ENCODE peak calls at places on chromosomes 3 and 15, in seven cellular contexts. N, T, Y, P, S, D and H are unnamed samples.

GRCh38 chr15:67127925-67128324 is 62.5 kb downstream of the SMAD3 start:
- DNase-seq in N (peak), T (no peak), Y (no peak), P (no peak), S (no peak), D (no peak), H (peak)

GRCh38 chr15:69758810-69759410 is 306.3 kb downstream of the RPLP1 start:
- DNase-seq in N (peak), T (no peak), Y (peak), P (peak), S (no peak), D (no peak), H (no peak)

GRCh38 chr15:74614744-74615312 is 808 bp upstream of the CLK3 start:
- DNase-seq in N (no peak), T (no peak), Y (peak), P (peak), S (peak), D (peak), H (peak)

GRCh38 chr15:41876689-41877088 is 17.2 kb downstream of the SPTBN5 start:
- DNase-seq in N (no peak), T (no peak), Y (no peak), P (no peak), S (no peak), D (peak), H (no peak)

GRCh38 chr15:84973492-84974460 is 7.9 kb upstream of the PDE8A start:
- DNase-seq in N (no peak), T (no peak), Y (no peak), P (no peak), S (no peak), D (no peak), H (no peak)

GRCh38 chr15:37891754-37892368 is 42.6 kb upstream of the TMCO5A start:
- DNase-seq in N (no peak), T (no peak), Y (no peak), P (no peak), S (peak), D (peak), H (peak)

GRCh38 chr3:119228290-119229145 is 12.2 kb downstream of the B4GALT4 start:
- DNase-seq in N (no peak), T (no peak), Y (no peak), P (no peak), S (no peak), D (no peak), H (peak)

GRCh38 chr3:98918586-98918985 is 17.1 kb upstream of the DCBLD2 start:
- DNase-seq in N (no peak), T (no peak), Y (no peak), P (no peak), S (no peak), D (no peak), H (no peak)

GRCh38 chr3:62201438-62202035 is 171.8 kb downstream of the FEZF2 start:
- DNase-seq in N (peak), T (peak), Y (no peak), P (no peak), S (no peak), D (peak), H (no peak)

GRCh38 chr15:43544266-43544665 is 26.9 kb downstream of the MAP1A start:
- DNase-seq in N (no peak), T (no peak), Y (no peak), P (no peak), S (no peak), D (no peak), H (no peak)

GRCh38 chr15:72070817-72071447 is 47.0 kb downstream of the MYO9A start:
- DNase-seq in N (no peak), T (no peak), Y (no peak), P (no peak), S (no peak), D (no peak), H (no peak)

GRCh38 chr15:67033012-67033411 is 32.4 kb upstream of the SMAD3 start:
- DNase-seq in N (no peak), T (no peak), Y (no peak), P (peak), S (peak), D (no peak), H (no peak)

GRCh38 chr15:76235186-76235826 is 76.0 kb downstream of the ETFA start:
- DNase-seq in N (peak), T (no peak), Y (no peak), P (no peak), S (no peak), D (peak), H (peak)

GRCh38 chr15:65979316-65979715 is 110.0 kb downstream of the RAB11A start:
- DNase-seq in N (no peak), T (no peak), Y (no peak), P (no peak), S (no peak), D (no peak), H (no peak)

GRCh38 chr3:99848433-99848832 is 30.8 kb downstream of the CMSS1 start:
- DNase-seq in N (no peak), T (no peak), Y (no peak), P (no peak), S (no peak), D (no peak), H (no peak)

GRCh38 chr3:105118905-105119304 is 247.8 kb upstream of the ALCAM start:
- DNase-seq in N (peak), T (no peak), Y (no peak), P (no peak), S (no peak), D (no peak), H (peak)

GRCh38 chr3:42013652-42014442 is 51.9 kb upstream of the ULK4 start:
- DNase-seq in N (no peak), T (no peak), Y (no peak), P (peak), S (no peak), D (no peak), H (peak)

GRCh38 chr3:187999821-188000220 is 154.1 kb upstream of the LPP start:
- DNase-seq in N (no peak), T (no peak), Y (no peak), P (peak), S (no peak), D (no peak), H (no peak)

GRCh38 chr3:121592856-121593702 is at the start of gene FBXO40:
- DNase-seq in N (no peak), T (peak), Y (no peak), P (no peak), S (peak), D (peak), H (no peak)

GRCh38 chr15:55958349-55958748 is 35.1 kb downstream of the NEDD4 start:
- DNase-seq in N (no peak), T (no peak), Y (no peak), P (no peak), S (no peak), D (no peak), H (no peak)

GRCh38 chr15:85330941-85331588 is 49.3 kb upstream of the AKAP13 start:
- DNase-seq in N (peak), T (peak), Y (peak), P (peak), S (peak), D (peak), H (peak)

GRCh38 chr15:99580061-99580460 is 14.3 kb downstream of the MEF2A start:
- DNase-seq in N (no peak), T (no peak), Y (no peak), P (no peak), S (no peak), D (no peak), H (no peak)

GRCh38 chr3:150870406-150870805 is 34.8 kb downstream of the MINDY4B start:
- DNase-seq in N (peak), T (no peak), Y (no peak), P (no peak), S (no peak), D (no peak), H (peak)

GRCh38 chr3:99895106-99895705 is 77.5 kb downstream of the CMSS1 start:
- DNase-seq in N (no peak), T (no peak), Y (no peak), P (no peak), S (no peak), D (no peak), H (no peak)

GRCh38 chr15:37764733-37765191 is 169.7 kb upstream of the TMCO5A start:
- DNase-seq in N (peak), T (peak), Y (no peak), P (no peak), S (no peak), D (peak), H (no peak)

GRCh38 chr3:123993818-123994217 is 1.9 kb upstream of the ROPN1 start:
- DNase-seq in N (no peak), T (no peak), Y (no peak), P (no peak), S (no peak), D (peak), H (no peak)

GRCh38 chr15:62560943-62561571 is 396.0 kb upstream of the C2CD4B start:
- DNase-seq in N (no peak), T (no peak), Y (no peak), P (no peak), S (peak), D (no peak), H (no peak)

GRCh38 chr15:68272797-68273271 is 4.7 kb upstream of the FEM1B start:
- DNase-seq in N (no peak), T (no peak), Y (no peak), P (no peak), S (no peak), D (no peak), H (no peak)

GRCh38 chr3:10192953-10193691 is 28.4 kb downstream of the IRAK2 start:
- DNase-seq in N (peak), T (peak), Y (no peak), P (peak), S (peak), D (no peak), H (peak)